ENCODE peak calls at places on chromosome 22, in six cellular contexts. One of them, this sample, is unnamed.

GRCh38 chr22:23147632-23148387 is 2.5 kb downstream of the RAB36 start:
- DNase-seq in fibroblast of mammary gland: peak
- DNase-seq in fibroblast of lung: peak
- DNase-seq in transverse colon: no peak
- DNase-seq in lower lobe of right lung: no peak
- DNase-seq in RWPE1: no peak
- DNase-seq in this sample: no peak

GRCh38 chr22:48520888-48521600 is 1306.6 kb downstream of the BRD1 start:
- DNase-seq in fibroblast of mammary gland: no peak
- DNase-seq in RWPE1: no peak
- DNase-seq in lower lobe of right lung: no peak
- DNase-seq in transverse colon: no peak
- DNase-seq in fibroblast of lung: peak
- DNase-seq in this sample: no peak

GRCh38 chr22:48352086-48352911 is 1475.4 kb downstream of the BRD1 start:
- DNase-seq in fibroblast of mammary gland: no peak
- DNase-seq in transverse colon: no peak
- DNase-seq in lower lobe of right lung: no peak
- DNase-seq in RWPE1: no peak
- DNase-seq in fibroblast of lung: no peak
- DNase-seq in this sample: no peak

GRCh38 chr22:46967445-46968358 is 205.3 kb downstream of the TBC1D22A start:
- DNase-seq in RWPE1: no peak
- DNase-seq in fibroblast of mammary gland: no peak
- DNase-seq in transverse colon: no peak
- DNase-seq in fibroblast of lung: no peak
- DNase-seq in lower lobe of right lung: no peak
- DNase-seq in this sample: no peak

GRCh38 chr22:47835726-47836125 is 1073.3 kb downstream of the TBC1D22A start:
- DNase-seq in fibroblast of mammary gland: peak
- DNase-seq in transverse colon: no peak
- DNase-seq in lower lobe of right lung: no peak
- DNase-seq in fibroblast of lung: peak
- DNase-seq in RWPE1: peak
- DNase-seq in this sample: no peak

GRCh38 chr22:50032941-50033601 is 20.5 kb upstream of the IL17REL start:
- DNase-seq in fibroblast of mammary gland: no peak
- DNase-seq in RWPE1: no peak
- DNase-seq in lower lobe of right lung: no peak
- DNase-seq in fibroblast of lung: no peak
- DNase-seq in transverse colon: no peak
- DNase-seq in this sample: no peak

GRCh38 chr22:30262917-30263741 is 3.5 kb downstream of the OSM start:
- DNase-seq in transverse colon: peak
- DNase-seq in RWPE1: peak
- DNase-seq in fibroblast of lung: peak
- DNase-seq in lower lobe of right lung: peak
- DNase-seq in fibroblast of mammary gland: peak
- DNase-seq in this sample: peak

GRCh38 chr22:46105494-46106278 is 44.6 kb upstream of the PPARA start:
- DNase-seq in fibroblast of lung: peak
- DNase-seq in fibroblast of mammary gland: peak
- DNase-seq in transverse colon: peak
- DNase-seq in lower lobe of right lung: no peak
- DNase-seq in RWPE1: peak
- DNase-seq in this sample: no peak

GRCh38 chr22:32083000-32083399 is 39.9 kb downstream of the SLC5A1 start:
- DNase-seq in RWPE1: no peak
- DNase-seq in transverse colon: no peak
- DNase-seq in fibroblast of mammary gland: no peak
- DNase-seq in lower lobe of right lung: no peak
- DNase-seq in fibroblast of lung: no peak
- DNase-seq in this sample: no peak

GRCh38 chr22:39088688-39089032 is 8.4 kb upstream of the APOBEC3H start:
- DNase-seq in lower lobe of right lung: no peak
- DNase-seq in transverse colon: no peak
- DNase-seq in fibroblast of mammary gland: no peak
- DNase-seq in fibroblast of lung: no peak
- DNase-seq in RWPE1: no peak
- DNase-seq in this sample: no peak

DNA sequence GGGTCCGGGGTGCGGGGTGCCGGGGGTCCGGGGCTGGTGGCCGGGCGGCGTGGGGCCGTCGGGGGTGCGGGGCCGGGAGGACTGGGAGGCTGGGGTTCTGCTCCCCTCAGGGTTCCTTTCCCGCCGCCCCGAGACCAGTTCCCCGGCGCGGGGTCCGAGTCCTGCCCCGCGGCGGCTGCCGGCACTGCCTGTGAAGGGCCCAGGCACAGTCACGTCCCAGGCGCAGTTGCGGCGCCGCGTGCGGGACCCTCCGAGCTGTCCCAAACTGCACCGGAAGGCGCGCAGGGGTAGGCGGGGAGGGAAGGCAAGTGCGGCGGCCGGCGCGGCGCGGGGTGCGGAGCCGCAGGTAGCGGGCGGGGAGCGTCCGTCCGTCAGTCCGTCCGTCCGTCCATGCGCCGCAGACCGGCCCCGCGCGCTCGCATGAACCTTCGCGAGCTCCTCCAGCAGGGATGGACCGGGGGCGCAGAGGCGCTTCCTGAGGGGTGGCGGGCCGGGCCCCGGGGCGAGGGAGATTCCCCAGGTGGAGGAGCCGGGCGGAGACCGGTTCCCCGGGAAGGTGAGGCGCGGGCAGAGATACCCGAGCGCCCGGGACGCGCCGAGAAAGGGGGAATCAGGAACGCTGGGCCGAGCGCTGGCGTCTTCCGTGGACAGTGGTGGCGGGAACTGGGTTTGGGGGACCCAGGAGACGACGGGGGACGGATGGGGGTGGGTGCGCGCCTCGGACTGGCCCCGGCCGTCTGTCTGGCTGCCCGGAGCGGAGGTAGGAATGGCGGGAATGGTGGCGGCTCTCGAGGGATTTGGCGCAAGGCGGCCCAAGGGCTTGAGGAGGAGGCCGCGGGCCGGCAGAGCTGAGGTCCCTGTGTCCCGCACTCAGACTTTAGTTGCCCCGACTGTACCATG is 3.1 kb upstream of the ADORA2A start:
- DNase-seq in fibroblast of mammary gland: no peak
- DNase-seq in fibroblast of lung: no peak
- DNase-seq in transverse colon: no peak
- DNase-seq in RWPE1: no peak
- DNase-seq in lower lobe of right lung: peak
- DNase-seq in this sample: peak
- TF ChIP-seq CTCF in fibroblast of mammary gland: no peak
- TF ChIP-seq CTCF in fibroblast of lung: no peak
- TF ChIP-seq CTCF in transverse colon: no peak
- TF ChIP-seq CTCF in RWPE1: peak
- TF ChIP-seq CTCF in lower lobe of right lung: no peak
- TF ChIP-seq CTCF in this sample: no peak

GRCh38 chr22:28772633-28773460 is at the start of gene CCDC117:
- DNase-seq in transverse colon: peak
- DNase-seq in RWPE1: peak
- DNase-seq in fibroblast of lung: peak
- DNase-seq in lower lobe of right lung: peak
- DNase-seq in fibroblast of mammary gland: peak
- DNase-seq in this sample: peak
- TF ChIP-seq CTCF in transverse colon: no peak
- TF ChIP-seq CTCF in RWPE1: no peak
- TF ChIP-seq CTCF in fibroblast of lung: no peak
- TF ChIP-seq CTCF in lower lobe of right lung: no peak
- TF ChIP-seq CTCF in fibroblast of mammary gland: no peak
- TF ChIP-seq CTCF in this sample: no peak

GRCh38 chr22:27597703-27598444 is 203.7 kb downstream of the MN1 start:
- DNase-seq in fibroblast of lung: no peak
- DNase-seq in fibroblast of mammary gland: peak
- DNase-seq in lower lobe of right lung: no peak
- DNase-seq in RWPE1: peak
- DNase-seq in transverse colon: no peak
- DNase-seq in this sample: no peak
- TF ChIP-seq CTCF in fibroblast of lung: no peak
- TF ChIP-seq CTCF in fibroblast of mammary gland: peak
- TF ChIP-seq CTCF in lower lobe of right lung: no peak
- TF ChIP-seq CTCF in RWPE1: no peak
- TF ChIP-seq CTCF in transverse colon: no peak
- TF ChIP-seq CTCF in this sample: no peak

GRCh38 chr22:19896665-19897355 is 42.1 kb upstream of the GNB1L start:
- DNase-seq in fibroblast of mammary gland: no peak
- DNase-seq in lower lobe of right lung: no peak
- DNase-seq in RWPE1: no peak
- DNase-seq in transverse colon: no peak
- DNase-seq in fibroblast of lung: no peak
- DNase-seq in this sample: no peak
- TF ChIP-seq CTCF in fibroblast of mammary gland: no peak
- TF ChIP-seq CTCF in lower lobe of right lung: no peak
- TF ChIP-seq CTCF in RWPE1: no peak
- TF ChIP-seq CTCF in transverse colon: no peak
- TF ChIP-seq CTCF in fibroblast of lung: no peak
- TF ChIP-seq CTCF in this sample: no peak

GRCh38 chr22:36331306-36331911 is 56.4 kb downstream of the MYH9 start:
- DNase-seq in fibroblast of mammary gland: peak
- DNase-seq in fibroblast of lung: peak
- DNase-seq in transverse colon: peak
- DNase-seq in RWPE1: peak
- DNase-seq in lower lobe of right lung: peak
- DNase-seq in this sample: peak
- TF ChIP-seq CTCF in fibroblast of mammary gland: no peak
- TF ChIP-seq CTCF in fibroblast of lung: no peak
- TF ChIP-seq CTCF in transverse colon: no peak
- TF ChIP-seq CTCF in RWPE1: no peak
- TF ChIP-seq CTCF in lower lobe of right lung: no peak
- TF ChIP-seq CTCF in this sample: no peak

DNA sequence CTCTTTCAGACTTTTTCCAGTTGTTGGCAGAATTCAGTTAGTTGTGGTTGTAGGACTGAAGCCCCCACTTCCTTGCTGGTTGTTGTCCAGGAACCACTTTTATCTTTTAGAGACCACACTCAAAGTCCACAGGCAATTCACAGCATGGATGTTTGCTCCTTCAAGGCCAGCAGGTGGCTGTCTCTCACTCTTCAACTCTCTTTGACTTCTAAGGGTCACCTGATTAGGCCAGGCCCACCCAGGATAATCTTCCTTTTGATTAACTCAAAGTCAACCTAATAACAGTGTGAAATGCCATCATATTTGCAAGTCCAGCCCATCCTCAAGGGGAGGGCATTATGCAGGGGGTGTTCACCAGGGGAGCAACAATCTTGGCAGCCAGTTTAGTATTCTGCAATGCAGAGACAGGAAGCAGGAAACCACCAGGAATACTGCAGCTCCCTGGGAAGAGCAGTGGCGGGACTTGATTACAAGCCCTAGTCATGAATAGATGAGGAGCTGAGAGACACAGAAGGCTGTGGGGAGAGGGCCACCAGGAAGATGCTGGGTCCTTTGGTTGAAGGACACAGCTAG is 52.4 kb downstream of the LRRC74B start:
- DNase-seq in fibroblast of mammary gland: peak
- DNase-seq in transverse colon: no peak
- DNase-seq in RWPE1: no peak
- DNase-seq in lower lobe of right lung: no peak
- DNase-seq in fibroblast of lung: no peak
- DNase-seq in this sample: no peak
- TF ChIP-seq CTCF in fibroblast of mammary gland: peak
- TF ChIP-seq CTCF in transverse colon: no peak
- TF ChIP-seq CTCF in RWPE1: no peak
- TF ChIP-seq CTCF in lower lobe of right lung: no peak
- TF ChIP-seq CTCF in fibroblast of lung: no peak
- TF ChIP-seq CTCF in this sample: no peak

GRCh38 chr22:37283393-37283937 is 1.2 kb downstream of the CYTH4 start:
- DNase-seq in lower lobe of right lung: no peak
- DNase-seq in transverse colon: peak
- DNase-seq in fibroblast of mammary gland: no peak
- DNase-seq in fibroblast of lung: no peak
- DNase-seq in RWPE1: no peak
- DNase-seq in this sample: no peak
- TF ChIP-seq CTCF in lower lobe of right lung: no peak
- TF ChIP-seq CTCF in transverse colon: no peak
- TF ChIP-seq CTCF in fibroblast of mammary gland: peak
- TF ChIP-seq CTCF in fibroblast of lung: no peak
- TF ChIP-seq CTCF in RWPE1: no peak
- TF ChIP-seq CTCF in this sample: no peak

DNA sequence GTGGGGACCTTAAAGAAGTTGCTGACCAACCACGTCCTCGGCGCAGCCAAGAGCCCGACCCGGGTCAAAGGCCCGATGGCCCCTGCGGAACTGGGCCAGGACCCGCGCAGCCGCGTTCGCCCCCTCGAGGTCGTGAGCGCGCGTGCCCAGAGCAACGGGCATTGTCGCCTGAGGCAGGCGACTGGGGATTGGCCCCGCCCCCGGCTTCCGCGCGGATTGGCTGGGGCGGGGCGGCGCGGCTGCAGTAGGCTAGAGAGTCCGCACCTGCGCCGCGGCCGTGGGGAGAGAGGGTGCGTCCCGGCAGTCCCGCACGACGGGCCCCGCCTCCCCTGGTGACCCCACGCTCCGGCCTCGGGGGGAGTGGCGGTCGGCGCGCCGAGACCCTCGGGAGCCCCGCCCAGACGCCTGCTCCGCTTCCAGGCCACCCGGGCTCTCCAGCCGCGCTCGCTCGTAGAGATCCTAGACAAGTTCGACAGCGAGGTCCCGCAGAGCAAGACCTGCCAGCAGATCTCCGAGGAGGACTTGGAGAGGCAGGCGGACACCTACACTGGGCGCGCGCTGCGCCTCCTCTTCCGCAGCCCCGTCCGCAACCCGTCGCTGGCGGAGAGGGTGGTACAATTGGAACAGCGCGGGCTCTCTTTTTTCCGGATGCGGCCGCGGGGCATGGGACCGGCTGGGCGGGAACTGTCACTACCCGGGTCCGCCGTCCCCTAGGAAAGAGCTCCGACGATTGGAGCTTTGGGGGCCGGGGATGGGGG is 8.3 kb upstream of the PPIL2 start:
- DNase-seq in RWPE1: peak
- DNase-seq in fibroblast of mammary gland: no peak
- DNase-seq in fibroblast of lung: peak
- DNase-seq in transverse colon: peak
- DNase-seq in lower lobe of right lung: peak
- DNase-seq in this sample: peak
- TF ChIP-seq CTCF in RWPE1: peak
- TF ChIP-seq CTCF in fibroblast of mammary gland: no peak
- TF ChIP-seq CTCF in fibroblast of lung: no peak
- TF ChIP-seq CTCF in transverse colon: peak
- TF ChIP-seq CTCF in lower lobe of right lung: peak
- TF ChIP-seq CTCF in this sample: no peak

GRCh38 chr22:16932577-16932976 is 75.4 kb downstream of the GAB4 start:
- DNase-seq in fibroblast of mammary gland: no peak
- DNase-seq in fibroblast of lung: no peak
- DNase-seq in lower lobe of right lung: no peak
- DNase-seq in RWPE1: no peak
- DNase-seq in transverse colon: no peak
- DNase-seq in this sample: no peak
- TF ChIP-seq CTCF in fibroblast of mammary gland: peak
- TF ChIP-seq CTCF in fibroblast of lung: no peak
- TF ChIP-seq CTCF in lower lobe of right lung: no peak
- TF ChIP-seq CTCF in RWPE1: no peak
- TF ChIP-seq CTCF in transverse colon: no peak
- TF ChIP-seq CTCF in this sample: no peak